ENCODE peak calls at places on chromosomes 5 and 9, in eight cellular contexts. One of them, this sample, is unnamed.

GRCh38 chr5:153458266-153458665 is 32.2 kb upstream of the GRIA1 start:
- DNase-seq in suprapubic skin: no peak
- DNase-seq in stomach: no peak
- DNase-seq in pancreas: no peak
- DNase-seq in mesenchymal stem cell: no peak
- DNase-seq in breast epithelium: no peak
- DNase-seq in heart right ventricle: no peak
- DNase-seq in uterus: no peak
- DNase-seq in this sample: no peak

GRCh38 chr5:162248107-162248713 is 180.6 kb downstream of the GABRG2 start:
- DNase-seq in stomach: no peak
- DNase-seq in pancreas: no peak
- DNase-seq in breast epithelium: no peak
- DNase-seq in mesenchymal stem cell: no peak
- DNase-seq in uterus: no peak
- DNase-seq in suprapubic skin: no peak
- DNase-seq in heart right ventricle: no peak
- DNase-seq in this sample: peak; percentile 4

GRCh38 chr5:116370886-116371285 is 203.7 kb downstream of the SEMA6A start:
- DNase-seq in suprapubic skin: no peak
- DNase-seq in stomach: no peak
- DNase-seq in mesenchymal stem cell: peak; percentile 19
- DNase-seq in uterus: no peak
- DNase-seq in pancreas: no peak
- DNase-seq in heart right ventricle: no peak
- DNase-seq in breast epithelium: no peak
- DNase-seq in this sample: no peak

GRCh38 chr5:110790673-110791072 is 51.9 kb downstream of the SLC25A46 start:
- DNase-seq in suprapubic skin: no peak
- DNase-seq in heart right ventricle: no peak
- DNase-seq in stomach: no peak
- DNase-seq in breast epithelium: no peak
- DNase-seq in mesenchymal stem cell: peak; percentile 63
- DNase-seq in pancreas: no peak
- DNase-seq in uterus: no peak
- DNase-seq in this sample: no peak

GRCh38 chr9:123225374-123225813 is 43.0 kb downstream of the STRBP start:
- DNase-seq in uterus: no peak
- DNase-seq in breast epithelium: no peak
- DNase-seq in suprapubic skin: no peak
- DNase-seq in pancreas: no peak
- DNase-seq in mesenchymal stem cell: peak; percentile 75
- DNase-seq in stomach: no peak
- DNase-seq in heart right ventricle: no peak
- DNase-seq in this sample: no peak

GRCh38 chr5:173706700-173707099 is 90.2 kb upstream of the BOD1 start:
- DNase-seq in uterus: no peak
- DNase-seq in heart right ventricle: no peak
- DNase-seq in suprapubic skin: no peak
- DNase-seq in stomach: no peak
- DNase-seq in breast epithelium: no peak
- DNase-seq in pancreas: peak; percentile 30
- DNase-seq in mesenchymal stem cell: no peak
- DNase-seq in this sample: no peak

GRCh38 chr5:157447246-157447645 is 12.8 kb upstream of the NIPAL4 start:
- DNase-seq in suprapubic skin: no peak
- DNase-seq in breast epithelium: no peak
- DNase-seq in mesenchymal stem cell: no peak
- DNase-seq in heart right ventricle: no peak
- DNase-seq in stomach: peak; percentile 76
- DNase-seq in uterus: no peak
- DNase-seq in pancreas: peak; percentile 26
- DNase-seq in this sample: peak; percentile 80

GRCh38 chr5:140322751-140323731 is 20.1 kb upstream of the PFDN1 start:
- DNase-seq in suprapubic skin: no peak
- DNase-seq in heart right ventricle: peak; percentile 38
- DNase-seq in uterus: peak; percentile 51
- DNase-seq in pancreas: peak; percentile 67
- DNase-seq in mesenchymal stem cell: peak; percentile 94
- DNase-seq in breast epithelium: peak; percentile 60
- DNase-seq in stomach: peak; percentile 84
- DNase-seq in this sample: no peak

GRCh38 chr9:87853843-87854242 is 28.8 kb upstream of the SPATA31E1 start:
- DNase-seq in stomach: no peak
- DNase-seq in heart right ventricle: no peak
- DNase-seq in pancreas: no peak
- DNase-seq in uterus: no peak
- DNase-seq in mesenchymal stem cell: no peak
- DNase-seq in breast epithelium: no peak
- DNase-seq in suprapubic skin: no peak
- DNase-seq in this sample: no peak

GRCh38 chr9:84206801-84207200 is 133.8 kb downstream of the SLC28A3 start:
- DNase-seq in breast epithelium: no peak
- DNase-seq in heart right ventricle: no peak
- DNase-seq in pancreas: no peak
- DNase-seq in mesenchymal stem cell: no peak
- DNase-seq in stomach: no peak
- DNase-seq in suprapubic skin: no peak
- DNase-seq in uterus: no peak
- DNase-seq in this sample: no peak
- H3K4me3 ChIP-seq in breast epithelium: no peak overlapping the region
- H3K4me3 ChIP-seq in heart right ventricle: no peak overlapping the region
- H3K4me3 ChIP-seq in pancreas: no peak overlapping the region
- H3K4me3 ChIP-seq in mesenchymal stem cell: no peak overlapping the region
- H3K4me3 ChIP-seq in stomach: no peak overlapping the region
- H3K4me3 ChIP-seq in suprapubic skin: no peak overlapping the region
- H3K4me3 ChIP-seq in uterus: no peak overlapping the region
- H3K4me3 ChIP-seq in this sample: no peak overlapping the region

GRCh38 chr5:4362411-4362810 is 766.8 kb downstream of the IRX1 start:
- DNase-seq in heart right ventricle: no peak
- DNase-seq in breast epithelium: no peak
- DNase-seq in stomach: no peak
- DNase-seq in pancreas: no peak
- DNase-seq in mesenchymal stem cell: no peak
- DNase-seq in uterus: no peak
- DNase-seq in suprapubic skin: no peak
- DNase-seq in this sample: no peak

GRCh38 chr5:4363045-4363444 is 767.4 kb downstream of the IRX1 start:
- DNase-seq in stomach: no peak
- DNase-seq in uterus: no peak
- DNase-seq in heart right ventricle: no peak
- DNase-seq in suprapubic skin: no peak
- DNase-seq in mesenchymal stem cell: no peak
- DNase-seq in breast epithelium: no peak
- DNase-seq in pancreas: no peak
- DNase-seq in this sample: no peak

GRCh38 chr5:4361626-4362281 is 766.1 kb downstream of the IRX1 start:
- DNase-seq in suprapubic skin: no peak
- DNase-seq in breast epithelium: no peak
- DNase-seq in heart right ventricle: no peak
- DNase-seq in mesenchymal stem cell: no peak
- DNase-seq in stomach: no peak
- DNase-seq in uterus: no peak
- DNase-seq in pancreas: no peak
- DNase-seq in this sample: no peak

GRCh38 chr5:4359847-4360246 is 764.2 kb downstream of the IRX1 start:
- DNase-seq in uterus: no peak
- DNase-seq in heart right ventricle: no peak
- DNase-seq in pancreas: no peak
- DNase-seq in breast epithelium: no peak
- DNase-seq in mesenchymal stem cell: no peak
- DNase-seq in stomach: no peak
- DNase-seq in suprapubic skin: no peak
- DNase-seq in this sample: no peak
- H3K4me1 ChIP-seq in uterus: no peaks in the 10 kb centered on the region
- H3K4me1 ChIP-seq in heart right ventricle: no peaks in the 10 kb centered on the region
- H3K4me1 ChIP-seq in pancreas: no peaks in the 10 kb centered on the region
- H3K4me1 ChIP-seq in breast epithelium: no peaks in the 10 kb centered on the region
- H3K4me1 ChIP-seq in mesenchymal stem cell: no peaks in the 10 kb centered on the region
- H3K4me1 ChIP-seq in stomach: no peaks in the 10 kb centered on the region
- H3K4me1 ChIP-seq in suprapubic skin: no peaks in the 10 kb centered on the region
- H3K4me1 ChIP-seq in this sample: no peaks in the 10 kb centered on the region

GRCh38 chr5:77209495-77210090 is 887 bp upstream of the PDE8B start:
- DNase-seq in uterus: no peak
- DNase-seq in breast epithelium: no peak
- DNase-seq in mesenchymal stem cell: no peak
- DNase-seq in suprapubic skin: no peak
- DNase-seq in heart right ventricle: no peak
- DNase-seq in stomach: no peak
- DNase-seq in pancreas: no peak
- DNase-seq in this sample: no peak
- H3K4me3 ChIP-seq in uterus: peak overlapping the region; percentile 41
- H3K4me3 ChIP-seq in breast epithelium: peak overlapping the region; percentile 63
- H3K4me3 ChIP-seq in mesenchymal stem cell: no peak overlapping the region
- H3K4me3 ChIP-seq in suprapubic skin: peak overlapping the region; percentile 73
- H3K4me3 ChIP-seq in heart right ventricle: peak overlapping the region; percentile 56
- H3K4me3 ChIP-seq in stomach: peak overlapping the region; percentile 62
- H3K4me3 ChIP-seq in pancreas: peak overlapping the region; percentile 51
- H3K4me3 ChIP-seq in this sample: no peak overlapping the region

DNA sequence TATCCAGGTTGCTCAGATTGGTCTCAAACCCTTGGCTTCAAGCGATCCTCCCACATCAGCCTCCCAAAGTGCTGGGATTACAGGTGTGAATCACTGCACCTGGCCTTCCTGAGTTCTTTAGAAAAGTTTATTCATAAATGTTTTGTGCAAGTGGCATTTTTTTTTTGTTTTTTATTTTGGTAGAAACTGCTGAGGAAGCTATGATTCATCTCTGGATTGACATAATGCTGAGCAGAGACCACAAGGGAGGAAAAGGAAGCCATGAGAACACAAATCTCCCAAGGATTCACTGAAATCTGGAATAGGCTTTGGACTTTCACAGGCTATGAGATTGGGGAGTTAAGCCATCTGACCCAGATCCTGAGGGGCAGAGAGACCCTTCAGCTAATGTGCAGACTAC is 3.4 kb upstream of the SLC46A2 start:
- DNase-seq in stomach: no peak
- DNase-seq in suprapubic skin: no peak
- DNase-seq in mesenchymal stem cell: peak; percentile 8
- DNase-seq in heart right ventricle: no peak
- DNase-seq in pancreas: no peak
- DNase-seq in breast epithelium: no peak
- DNase-seq in uterus: no peak
- DNase-seq in this sample: no peak
- H3K4me1 ChIP-seq in stomach: peaks cover 12% of the 10 kb centered on the region
- H3K4me1 ChIP-seq in suprapubic skin: peaks cover 11% of the 10 kb centered on the region
- H3K4me1 ChIP-seq in mesenchymal stem cell: peaks cover 10% of the 10 kb centered on the region
- H3K4me1 ChIP-seq in heart right ventricle: peaks cover 50% of the 10 kb centered on the region
- H3K4me1 ChIP-seq in pancreas: no peaks in the 10 kb centered on the region
- H3K4me1 ChIP-seq in breast epithelium: no peaks in the 10 kb centered on the region
- H3K4me1 ChIP-seq in uterus: no peaks in the 10 kb centered on the region
- H3K4me1 ChIP-seq in this sample: peaks cover 5% of the 10 kb centered on the region

This sample was measured in mucosa of descending colon.